ENCODE peak calls at places on chromosomes 2 and 18, in nine cellular contexts. G is astrocyte, H is coronary artery, P is progenitor cell of endocrine pancreas, S is lower leg skin, X is pancreas, F is AG04449, N is tibial nerve, V is adrenal gland. W is an unnamed sample.

GRCh38 chr18:55405655-55406373 is 182.2 kb downstream of the TCF4 start:
- DNase-seq in G (peak), H (peak), P (no peak), S (peak), X (peak), F (no peak), N (peak), V (peak), W (peak)

GRCh38 chr2:215950009-215950408 is 63.3 kb downstream of the MREG start:
- DNase-seq in G (peak), H (no peak), P (no peak), S (no peak), X (no peak), F (no peak), N (no peak), V (no peak), W (no peak)

GRCh38 chr18:62925031-62925688 is 209.8 kb downstream of the PHLPP1 start:
- DNase-seq in G (peak), H (no peak), P (no peak), S (no peak), X (no peak), F (no peak), N (no peak), V (no peak), W (peak)

GRCh38 chr2:133600231-133600630 is 32.0 kb upstream of the NCKAP5 start:
- DNase-seq in G (no peak), H (no peak), P (no peak), S (no peak), X (no peak), F (no peak), N (no peak), V (no peak), W (no peak)

GRCh38 chr2:37436324-37436723 is 91.9 kb downstream of the QPCT start:
- DNase-seq in G (peak), H (no peak), P (no peak), S (no peak), X (no peak), F (no peak), N (no peak), V (no peak), W (no peak)

GRCh38 chr18:69330345-69330744 is 70.3 kb upstream of the DOK6 start:
- DNase-seq in G (no peak), H (no peak), P (no peak), S (no peak), X (no peak), F (no peak), N (no peak), V (no peak), W (no peak)

GRCh38 chr2:227908266-227909054 is 37.0 kb downstream of the DAW1 start:
- DNase-seq in G (no peak), H (no peak), P (no peak), S (no peak), X (no peak), F (no peak), N (no peak), V (no peak), W (no peak)

GRCh38 chr2:44112096-44112495 is 56.6 kb upstream of the PPM1B start:
- DNase-seq in G (no peak), H (no peak), P (no peak), S (no peak), X (no peak), F (no peak), N (no peak), V (no peak), W (no peak)

GRCh38 chr2:206764673-206765241 is 371 bp downstream of the MDH1B start:
- DNase-seq in G (no peak), H (no peak), P (no peak), S (no peak), X (no peak), F (no peak), N (no peak), V (no peak), W (no peak)

GRCh38 chr18:28961669-28962228 is 784.8 kb upstream of the CDH2 start:
- DNase-seq in G (no peak), H (peak), P (no peak), S (no peak), X (no peak), F (no peak), N (no peak), V (no peak), W (no peak)

GRCh38 chr2:172977330-172978052 is 98.2 kb upstream of the MAP3K20 start:
- DNase-seq in G (no peak), H (no peak), P (no peak), S (no peak), X (no peak), F (no peak), N (no peak), V (no peak), W (no peak)

GRCh38 chr2:43171789-43172188 is 54.6 kb downstream of the ZFP36L2 start:
- DNase-seq in G (peak), H (no peak), P (no peak), S (no peak), X (no peak), F (no peak), N (peak), V (peak), W (peak)

GRCh38 chr2:24883946-24884345 is 36.1 kb downstream of the ADCY3 start:
- DNase-seq in G (no peak), H (no peak), P (no peak), S (no peak), X (peak), F (no peak), N (peak), V (peak), W (no peak)

GRCh38 chr2:231886071-231886681 is 40.0 kb downstream of the NPPC start:
- DNase-seq in G (no peak), H (no peak), P (no peak), S (no peak), X (no peak), F (no peak), N (no peak), V (no peak), W (no peak)

GRCh38 chr18:57466745-57467144 is 31.6 kb downstream of the ONECUT2 start:
- DNase-seq in G (no peak), H (no peak), P (no peak), S (no peak), X (no peak), F (no peak), N (no peak), V (no peak), W (no peak)

GRCh38 chr18:63237486-63237885 is 82.1 kb downstream of the BCL2 start:
- DNase-seq in G (no peak), H (no peak), P (no peak), S (no peak), X (no peak), F (no peak), N (peak), V (no peak), W (peak)

GRCh38 chr2:149586898-149587219 is 716 bp downstream of the MMADHC start:
- DNase-seq in G (no peak), H (no peak), P (no peak), S (no peak), X (no peak), F (no peak), N (no peak), V (no peak), W (no peak)

GRCh38 chr2:31066594-31066993 is 71.6 kb downstream of the GALNT14 start:
- DNase-seq in G (no peak), H (no peak), P (no peak), S (no peak), X (no peak), F (no peak), N (no peak), V (no peak), W (no peak)

DNA sequence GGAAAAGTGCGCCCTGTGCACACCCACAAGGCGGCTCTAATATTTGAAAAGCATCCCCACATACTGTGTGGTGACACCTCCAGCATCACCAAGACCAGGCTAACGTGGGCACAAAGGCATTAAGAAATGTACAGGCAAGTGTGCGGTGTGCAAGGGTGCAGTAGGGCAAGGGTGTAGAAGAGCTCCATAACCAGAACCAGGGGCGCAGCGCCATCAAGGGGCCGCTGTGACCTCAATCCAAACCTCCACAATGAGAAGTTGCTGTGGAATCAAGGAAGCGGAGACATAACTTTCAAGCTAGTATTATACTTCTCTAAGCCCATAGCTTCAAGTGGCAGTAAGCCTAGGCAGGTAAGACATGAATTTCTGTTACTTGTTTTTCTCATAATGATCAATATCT is 13.0 kb downstream of the L3MBTL4 start:
- DNase-seq in G (no peak), H (no peak), P (no peak), S (no peak), X (no peak), F (no peak), N (no peak), V (peak), W (no peak)
- TF ChIP-seq CTCF in G (no peak), H (no peak), P (peak), S (no peak), X (no peak), F (no peak), N (no peak), V (no peak), W (peak)

GRCh38 chr2:170247882-170248393 is 70.0 kb downstream of the MYO3B start:
- DNase-seq in G (no peak), H (no peak), P (no peak), S (no peak), X (no peak), F (no peak), N (no peak), V (no peak), W (no peak)

GRCh38 chr2:170249761-170250160 is 71.8 kb downstream of the MYO3B start:
- DNase-seq in G (no peak), H (no peak), P (no peak), S (no peak), X (no peak), F (no peak), N (no peak), V (no peak), W (no peak)

GRCh38 chr2:170250584-170250983 is 72.6 kb downstream of the MYO3B start:
- DNase-seq in G (no peak), H (no peak), P (no peak), S (no peak), X (no peak), F (no peak), N (no peak), V (no peak), W (no peak)

GRCh38 chr2:170247333-170247732 is 69.4 kb downstream of the MYO3B start:
- DNase-seq in G (no peak), H (no peak), P (no peak), S (no peak), X (no peak), F (no peak), N (no peak), V (no peak), W (no peak)

GRCh38 chr2:170248574-170249393 is 70.8 kb downstream of the MYO3B start:
- DNase-seq in G (no peak), H (no peak), P (no peak), S (no peak), X (no peak), F (no peak), N (no peak), V (no peak), W (no peak)
- TF ChIP-seq CTCF in G (no peak), H (no peak), P (no peak), S (no peak), X (no peak), F (no peak), N (no peak), V (no peak), W (no peak)

DNA sequence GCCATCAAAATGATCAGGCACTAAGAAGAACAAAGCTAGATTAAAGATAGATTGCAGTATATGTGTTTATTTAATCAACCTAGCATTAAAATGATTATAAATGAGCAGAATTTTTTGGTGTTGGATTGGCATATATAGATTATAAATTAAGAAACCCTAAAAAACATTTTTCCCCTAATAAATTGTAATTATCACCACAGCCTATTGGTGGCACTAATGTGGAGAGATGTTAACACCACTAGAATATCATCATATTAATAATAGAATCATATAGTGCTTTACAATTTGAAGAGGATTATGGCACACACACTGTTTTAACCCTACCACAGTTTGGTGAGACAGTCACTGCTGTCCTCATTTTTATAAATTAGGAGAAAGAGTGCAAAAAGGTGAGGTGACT is 112.4 kb upstream of the RND3 start:
- DNase-seq in G (no peak), H (no peak), P (no peak), S (no peak), X (no peak), F (no peak), N (no peak), V (no peak), W (no peak)
- TF ChIP-seq CTCF in G (no peak), H (no peak), P (no peak), S (no peak), X (no peak), F (no peak), N (no peak), V (peak), W (peak)

DNA sequence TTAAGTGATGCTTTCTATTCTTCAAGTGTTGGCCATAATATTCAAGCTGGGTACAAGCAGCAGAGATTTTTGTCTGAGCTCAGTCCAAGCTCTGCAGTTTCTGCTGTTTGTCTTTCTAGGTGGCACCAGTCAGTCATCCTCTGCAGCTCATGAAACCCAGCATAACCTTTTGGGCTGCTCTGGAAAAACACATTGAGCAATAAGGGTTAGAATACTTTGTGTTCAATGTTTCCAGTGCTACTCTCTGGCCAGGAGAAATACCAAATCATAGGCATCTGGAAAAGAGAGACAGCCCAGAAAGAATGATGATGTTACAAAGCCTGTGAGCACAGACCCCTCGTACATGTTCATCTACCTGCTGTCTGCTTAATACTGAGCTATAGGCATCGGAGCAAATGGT is 19.5 kb upstream of the WIPF1 start:
- DNase-seq in G (no peak), H (no peak), P (no peak), S (no peak), X (no peak), F (no peak), N (no peak), V (no peak), W (no peak)
- TF ChIP-seq CTCF in G (no peak), H (no peak), P (no peak), S (no peak), X (no peak), F (peak), N (no peak), V (no peak), W (no peak)

GRCh38 chr2:74504591-74504990 is 2.9 kb downstream of the PCGF1 start:
- DNase-seq in G (no peak), H (no peak), P (no peak), S (no peak), X (no peak), F (no peak), N (no peak), V (no peak), W (no peak)

GRCh38 chr2:74501335-74502071 is 2.1 kb upstream of the LBX2 start:
- DNase-seq in G (no peak), H (no peak), P (no peak), S (no peak), X (no peak), F (no peak), N (no peak), V (no peak), W (no peak)

GRCh38 chr2:74502147-74502719 is 2.8 kb upstream of the LBX2 start:
- DNase-seq in G (no peak), H (peak), P (no peak), S (no peak), X (no peak), F (no peak), N (no peak), V (no peak), W (no peak)

GRCh38 chr2:74503506-74504475 is 3.7 kb downstream of the PCGF1 start:
- DNase-seq in G (no peak), H (no peak), P (no peak), S (no peak), X (no peak), F (no peak), N (peak), V (no peak), W (no peak)

DNA sequence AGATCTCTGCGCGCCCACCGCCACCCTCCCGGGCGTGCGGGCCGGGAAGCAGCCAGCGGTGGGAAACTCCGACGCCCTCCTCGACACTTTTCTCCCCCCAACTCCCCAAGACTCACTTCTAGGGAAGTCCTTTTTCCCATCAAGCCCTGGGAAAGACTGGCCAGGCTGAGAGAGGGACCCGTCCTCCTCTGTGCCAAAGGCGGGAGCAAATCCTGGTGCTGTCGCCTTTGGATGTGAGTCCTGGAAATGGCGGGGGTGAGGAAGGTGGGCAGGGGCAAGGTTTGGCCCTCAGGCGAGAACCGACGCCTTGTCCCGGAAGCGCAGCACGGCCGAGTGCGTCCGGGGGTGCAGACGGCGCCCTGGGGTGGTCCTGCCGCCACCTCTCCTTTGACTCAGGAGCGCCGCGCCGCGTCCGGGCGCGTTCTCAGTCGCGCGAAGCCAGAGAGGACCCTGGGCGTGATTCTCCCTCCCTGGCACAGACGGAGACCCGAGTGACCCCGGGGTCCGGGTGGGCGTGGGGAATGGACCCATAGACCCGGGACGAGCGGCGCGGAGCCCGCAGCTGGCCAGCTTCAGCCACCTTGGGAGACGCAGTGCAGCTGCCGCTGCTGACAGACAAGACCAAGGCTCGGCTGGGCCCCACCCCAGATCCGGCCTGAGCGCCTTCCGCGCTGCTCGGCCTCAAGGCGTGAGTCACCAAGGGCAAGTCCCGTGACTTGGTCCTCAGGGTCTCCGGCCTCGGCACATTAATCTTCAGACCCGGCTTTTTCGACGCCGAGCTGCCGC is 3.5 kb upstream of the LBX2 start:
- DNase-seq in G (peak), H (peak), P (no peak), S (peak), X (peak), F (no peak), N (peak), V (peak), W (peak)
- TF ChIP-seq CTCF in G (no peak), H (no peak), P (peak), S (no peak), X (no peak), F (peak), N (no peak), V (no peak), W (peak)

DNA sequence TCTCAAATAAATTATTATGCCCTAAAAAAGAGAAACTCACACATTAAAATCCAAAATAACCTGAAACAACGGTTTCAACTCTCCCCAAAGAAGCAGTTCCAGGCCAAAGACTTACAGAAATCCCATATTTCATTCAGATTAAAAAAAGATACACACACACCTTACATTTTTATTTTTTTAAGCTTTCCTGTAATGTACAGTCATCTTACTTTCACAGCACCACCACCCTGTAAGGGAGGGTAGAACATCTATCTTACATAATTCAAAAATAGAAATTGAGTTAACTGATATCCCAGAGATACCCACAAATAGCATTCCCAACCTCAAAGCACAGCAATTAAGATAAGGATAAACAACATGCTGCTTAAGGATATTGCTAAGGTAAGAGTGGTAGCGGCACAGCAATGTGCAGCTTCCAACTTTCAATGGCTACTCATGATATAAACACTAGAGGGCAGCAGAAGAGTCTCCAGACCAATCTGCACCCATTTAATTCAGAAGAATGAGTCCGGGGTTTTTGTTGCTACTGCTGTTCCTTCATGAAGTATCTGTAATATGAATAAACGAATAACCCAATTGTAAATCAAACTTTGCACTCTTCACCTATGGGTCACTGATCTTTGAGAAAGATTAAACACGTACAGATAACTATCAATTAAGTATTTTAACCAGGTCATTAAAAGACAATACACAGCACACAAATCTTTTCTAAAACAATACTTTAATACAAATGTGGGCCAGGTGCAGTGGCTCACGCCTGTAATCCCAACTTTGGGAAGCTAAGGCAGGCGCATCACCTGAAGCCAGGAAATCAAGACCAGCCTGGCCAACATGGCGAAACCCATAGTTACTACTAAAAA is 11.3 kb downstream of the GFPT1 start:
- DNase-seq in G (no peak), H (no peak), P (no peak), S (no peak), X (no peak), F (no peak), N (no peak), V (peak), W (no peak)
- TF ChIP-seq CTCF in G (peak), H (peak), P (peak), S (no peak), X (peak), F (peak), N (peak), V (peak), W (peak)